ENCODE peak calls at places on chromosome 16, in six cellular contexts. V is NCI-H345; T is HFF-Myc; I is activated CD4-positive, alpha-beta T cell treated with anti-CD3 and anti-CD28 coated beads, Interleukin-2, amount 50 U/mL, for 48 hours; E is stimulated activated CD8-positive, alpha-beta memory T cell treated with anti-CD3 and anti-CD28 coated beads, Interleukin-4, amount 100 ng/mL, for 4 hours; R is OCI-LY7. C is an unnamed sample.
A peak's percentile ranks its signal among the peaks of the same experiment; 100 is the strongest.

GRCh38 chr16:23141500-23141899 is 7.8 kb downstream of the USP31 start:
- DNase-seq in V (no peak), T (no peak), I (no peak), E (no peak), R (no peak), C (no peak)

GRCh38 chr16:27595993-27596392 is 46.0 kb downstream of the KATNIP start:
- DNase-seq in V (no peak), T (no peak), I (no peak), E (no peak), R (no peak), C (no peak)

GRCh38 chr16:85391175-85391707 is 221.9 kb upstream of the GSE1 start:
- DNase-seq in V (no peak), T (no peak), I (no peak), E (no peak), R (no peak), C (no peak)

GRCh38 chr16:71499775-71500364 is 10.7 kb upstream of the ZNF19 start:
- DNase-seq in V (peak; percentile 47), T (peak; percentile 49), I (peak; percentile 39), E (no peak), R (peak; percentile 69), C (peak; percentile 68)

GRCh38 chr16:69763557-69763942 is 1.4 kb downstream of the WWP2 start:
- DNase-seq in V (no peak), T (no peak), I (no peak), E (no peak), R (no peak), C (no peak)

GRCh38 chr16:12132850-12133249 is 156.3 kb downstream of the SNX29 start:
- DNase-seq in V (no peak), T (no peak), I (no peak), E (no peak), R (no peak), C (no peak)

GRCh38 chr16:84255050-84255810 is 15.4 kb upstream of the KCNG4 start:
- DNase-seq in V (no peak), T (no peak), I (no peak), E (no peak), R (no peak), C (no peak)

GRCh38 chr16:80803341-80804060 is 897 bp downstream of the CDYL2 start:
- DNase-seq in V (peak; percentile 3), T (no peak), I (peak; percentile 59), E (no peak), R (peak; percentile 21), C (no peak)

C was measured in MM.1S.